ENCODE peak calls at places on chromosome 22, in seven cellular contexts. T, I, X, U, F, S and E are unnamed samples.

GRCh38 chr22:37163618-37164534 is 14.2 kb upstream of the IL2RB start:
- DNase-seq in F (no peak), S (no peak), U (no peak), I (no peak), X (no peak), T (no peak), E (no peak)

GRCh38 chr22:47250995-47251765 is 488.7 kb downstream of the TBC1D22A start:
- DNase-seq in T (no peak), I (no peak), X (no peak), U (no peak), S (no peak), F (no peak), E (no peak)

GRCh38 chr22:50150161-50151129 is 20.1 kb upstream of the PANX2 start:
- DNase-seq in F (no peak), T (no peak), X (no peak), U (no peak), S (no peak), I (peak), E (no peak)

GRCh38 chr22:46081831-46082210 is 68.5 kb upstream of the PPARA start:
- DNase-seq in I (no peak), X (no peak), T (no peak), S (no peak), U (no peak), F (no peak), E (no peak)

GRCh38 chr22:37109242-37109917 is at the start of gene TMPRSS6:
- DNase-seq in I (no peak), T (no peak), F (no peak), U (no peak), X (no peak), S (no peak), E (no peak)

GRCh38 chr22:46598737-46599424 is 21.3 kb upstream of the GRAMD4 start:
- DNase-seq in F (no peak), I (peak), X (no peak), U (peak), T (no peak), S (no peak), E (peak)

GRCh38 chr22:30224161-30224857 is 22.2 kb downstream of the LIF start:
- DNase-seq in F (no peak), X (peak), S (no peak), U (peak), I (no peak), T (no peak), E (no peak)

GRCh38 chr22:25627271-25627848 is 62.9 kb downstream of the GRK3 start:
- DNase-seq in U (peak), S (no peak), I (peak), T (no peak), X (peak), F (no peak), E (no peak)

GRCh38 chr22:46009730-46010129 is 32.8 kb upstream of the WNT7B start:
- DNase-seq in I (no peak), T (no peak), F (no peak), U (no peak), X (no peak), S (no peak), E (no peak)

GRCh38 chr22:24429411-24430365 is 2.3 kb downstream of the ADORA2A start:
- DNase-seq in X (peak), F (peak), I (peak), U (no peak), T (no peak), S (no peak), E (no peak)

GRCh38 chr22:49929553-49929979 is 11.1 kb downstream of the CRELD2 start:
- DNase-seq in T (peak), U (no peak), S (no peak), X (no peak), I (no peak), F (peak), E (peak)

GRCh38 chr22:31085493-31085824 is 4.3 kb downstream of the SMTN start:
- DNase-seq in T (no peak), U (no peak), F (no peak), I (no peak), S (no peak), X (peak), E (no peak)

GRCh38 chr22:27919943-27920755 is 1.1 kb upstream of the PITPNB start:
- DNase-seq in X (peak), I (peak), S (no peak), F (peak), U (peak), T (peak), E (peak)

GRCh38 chr22:47419239-47419638 is 656.8 kb downstream of the TBC1D22A start:
- DNase-seq in F (no peak), X (no peak), T (no peak), S (no peak), I (no peak), U (no peak), E (no peak)

GRCh38 chr22:37762389-37762836 is 45.3 kb upstream of the GCAT start:
- DNase-seq in X (no peak), S (no peak), T (no peak), F (no peak), I (no peak), U (no peak), E (peak)

GRCh38 chr22:27629908-27630733 is 171.4 kb downstream of the MN1 start:
- DNase-seq in X (no peak), F (no peak), U (no peak), S (no peak), T (no peak), I (no peak), E (no peak)

GRCh38 chr22:35883028-35883620 is 145.5 kb downstream of the RBFOX2 start:
- DNase-seq in U (peak), T (no peak), F (no peak), S (no peak), X (peak), I (peak), E (peak)

GRCh38 chr22:29080061-29080975 is 7.5 kb downstream of the KREMEN1 start:
- DNase-seq in U (peak), T (no peak), F (no peak), S (no peak), I (no peak), X (no peak), E (peak)

GRCh38 chr22:28034145-28034759 is 115.2 kb upstream of the PITPNB start:
- DNase-seq in I (no peak), X (no peak), U (no peak), S (no peak), F (no peak), T (no peak), E (no peak)

GRCh38 chr22:27734066-27734465 is 67.5 kb downstream of the MN1 start:
- DNase-seq in S (no peak), U (no peak), X (no peak), T (no peak), F (no peak), I (no peak), E (no peak)

GRCh38 chr22:24416095-24416494 is 11.3 kb upstream of the ADORA2A start:
- DNase-seq in U (no peak), F (no peak), S (no peak), T (no peak), I (no peak), X (no peak), E (no peak)

GRCh38 chr22:46226577-46226976 is 23.5 kb downstream of the CDPF1 start:
- DNase-seq in S (no peak), F (no peak), X (no peak), T (no peak), I (no peak), U (no peak), E (no peak)

GRCh38 chr22:41429232-41429945 is 17.2 kb downstream of the TOB2 start:
- DNase-seq in I (no peak), X (no peak), F (no peak), U (no peak), S (no peak), T (no peak), E (no peak)

GRCh38 chr22:50276143-50276542 is 6.0 kb upstream of the MAPK11 start:
- DNase-seq in I (peak), U (no peak), F (peak), T (no peak), X (peak), S (no peak), E (no peak)

GRCh38 chr22:25919452-25919851 is 177.5 kb downstream of the MYO18B start:
- DNase-seq in I (no peak), S (no peak), X (no peak), U (no peak), F (no peak), T (no peak), E (no peak)

GRCh38 chr22:34068011-34068410 is 147.7 kb upstream of the LARGE1 start:
- DNase-seq in S (no peak), I (no peak), T (no peak), X (no peak), U (no peak), F (no peak), E (no peak)

DNA sequence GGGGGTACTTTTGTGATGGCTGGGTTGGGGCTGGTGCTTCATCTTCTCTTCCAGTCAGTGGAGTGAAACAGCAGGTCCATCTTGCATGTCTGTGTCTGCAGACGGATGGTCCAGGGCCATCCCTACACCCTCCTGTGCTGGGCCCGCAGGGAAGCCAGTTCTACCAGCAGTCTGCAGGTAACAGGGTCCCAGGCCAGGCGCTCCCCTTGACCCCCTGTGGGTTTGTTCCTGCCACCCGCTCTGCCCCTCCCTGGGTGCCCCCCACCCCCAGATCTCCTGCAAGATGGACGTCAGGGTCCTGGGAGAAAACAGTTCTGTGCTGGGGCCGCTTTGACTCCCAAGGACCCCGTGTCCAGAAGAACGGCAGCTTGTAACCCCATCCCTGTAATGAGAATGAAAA is 929.7 kb downstream of the BRD1 start:
- DNase-seq in T (no peak), S (no peak), F (peak), X (no peak), U (no peak), I (no peak), E (no peak)
- H2BK5ac ChIP-seq in T (no peak), S (no peak), F (no peak), X (no peak), U (no peak), I (no peak), E (no peak)

GRCh38 chr22:39428597-39429071 is 28.2 kb upstream of the MGAT3 start:
- DNase-seq in F (peak), X (peak), U (no peak), T (peak), I (no peak), S (peak), E (no peak)
- H2AK5ac ChIP-seq in F (no peak), X (peak), U (peak), T (peak), I (peak), S (peak), E (peak)

GRCh38 chr22:44990810-44991209 is 19.0 kb downstream of the PHF21B start:
- DNase-seq in T (no peak), X (no peak), F (no peak), I (no peak), S (no peak), U (no peak), E (no peak)
- H3K23ac ChIP-seq in T (no peak), X (no peak), F (no peak), I (no peak), S (no peak), U (no peak), E (no peak)

DNA sequence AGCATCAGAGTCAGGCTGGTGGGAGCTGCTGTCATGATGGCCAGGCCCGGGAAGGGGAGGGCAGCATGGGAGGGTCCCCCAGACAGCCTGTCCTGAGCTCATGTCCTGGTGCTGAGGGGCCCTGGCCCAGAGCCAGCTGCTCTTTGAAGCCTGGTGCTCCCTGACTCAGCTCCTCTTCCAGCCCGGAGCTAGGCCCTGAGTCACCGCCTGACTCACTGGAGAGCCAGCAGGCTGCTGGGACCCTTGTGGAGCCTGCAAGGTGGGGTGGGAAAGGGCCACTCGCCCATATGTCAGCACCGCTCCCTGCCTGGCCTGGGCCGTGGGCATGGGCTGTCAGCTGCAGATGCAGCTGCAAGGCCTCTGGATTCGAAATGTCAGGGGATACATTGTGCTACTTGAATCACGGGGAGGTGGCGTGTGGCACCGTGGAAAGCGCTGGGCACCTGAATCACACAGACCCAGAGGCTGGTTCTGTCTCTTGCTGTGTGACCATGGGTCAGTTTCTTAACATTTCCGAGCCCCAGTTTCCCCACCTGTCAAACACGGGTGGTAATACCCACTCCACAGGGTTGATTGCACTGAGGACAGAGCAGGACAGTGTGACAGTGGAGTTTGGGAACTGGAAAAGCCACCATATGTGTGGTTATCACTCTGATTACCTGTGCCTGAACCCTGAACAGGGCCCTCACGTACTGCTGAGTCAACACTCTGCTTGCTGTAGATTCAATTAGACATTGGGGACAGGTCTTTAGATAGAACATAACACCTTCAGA is 4.4 kb downstream of the CACNA1I start:
- DNase-seq in U (peak), X (peak), F (no peak), S (no peak), I (peak), T (no peak), E (peak)
- H2BK5ac ChIP-seq in U (no peak), X (no peak), F (no peak), S (no peak), I (no peak), T (no peak), E (no peak)

DNA sequence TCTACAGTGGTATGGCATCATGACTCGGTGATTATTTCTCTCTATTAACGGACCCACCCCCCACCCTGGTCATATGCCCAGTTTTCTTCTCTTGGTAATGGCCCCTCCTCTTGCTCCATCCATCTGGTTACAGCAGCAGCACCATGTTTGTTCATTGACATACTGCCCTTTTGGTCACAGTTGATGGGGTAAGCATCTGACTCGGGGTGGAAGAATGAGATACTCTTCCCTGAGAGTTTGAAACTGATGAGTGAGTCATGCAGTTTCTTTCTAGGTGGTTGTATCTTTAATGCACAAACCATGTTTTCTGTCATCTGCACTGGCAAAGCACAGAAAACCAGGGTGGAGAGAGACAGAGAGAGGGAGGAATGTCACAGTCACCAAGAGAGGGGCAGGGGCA is 126.0 kb downstream of the SYN3 start:
- DNase-seq in X (peak), S (no peak), T (no peak), I (peak), U (peak), F (no peak), E (no peak)
- H2AK5ac ChIP-seq in X (no peak), S (no peak), T (no peak), I (no peak), U (no peak), F (no peak), E (no peak)

DNA sequence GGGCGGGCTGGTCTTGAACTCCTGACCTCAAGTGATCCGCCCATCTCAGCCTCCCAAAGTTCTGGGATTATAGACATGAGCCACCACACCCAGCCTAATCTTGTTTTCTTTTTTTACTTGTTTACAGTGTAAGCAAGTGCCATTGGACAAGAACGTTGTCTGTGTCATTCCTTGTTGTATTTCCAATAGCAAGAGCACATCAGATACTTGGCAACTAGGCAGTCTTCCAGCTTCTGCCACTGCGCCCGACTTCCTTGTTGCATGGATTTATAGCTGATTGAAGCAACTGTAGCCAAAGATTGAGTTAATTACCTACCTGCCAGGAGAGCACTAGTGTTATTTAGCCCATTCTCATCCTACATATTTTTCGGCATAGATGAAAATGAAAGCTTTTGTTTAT is 3.1 kb upstream of the SGSM3 start:
- DNase-seq in X (no peak), F (no peak), S (no peak), U (no peak), I (no peak), T (no peak), E (no peak)
- H3K23ac ChIP-seq in X (no peak), F (no peak), S (no peak), U (no peak), I (no peak), T (no peak), E (no peak)

DNA sequence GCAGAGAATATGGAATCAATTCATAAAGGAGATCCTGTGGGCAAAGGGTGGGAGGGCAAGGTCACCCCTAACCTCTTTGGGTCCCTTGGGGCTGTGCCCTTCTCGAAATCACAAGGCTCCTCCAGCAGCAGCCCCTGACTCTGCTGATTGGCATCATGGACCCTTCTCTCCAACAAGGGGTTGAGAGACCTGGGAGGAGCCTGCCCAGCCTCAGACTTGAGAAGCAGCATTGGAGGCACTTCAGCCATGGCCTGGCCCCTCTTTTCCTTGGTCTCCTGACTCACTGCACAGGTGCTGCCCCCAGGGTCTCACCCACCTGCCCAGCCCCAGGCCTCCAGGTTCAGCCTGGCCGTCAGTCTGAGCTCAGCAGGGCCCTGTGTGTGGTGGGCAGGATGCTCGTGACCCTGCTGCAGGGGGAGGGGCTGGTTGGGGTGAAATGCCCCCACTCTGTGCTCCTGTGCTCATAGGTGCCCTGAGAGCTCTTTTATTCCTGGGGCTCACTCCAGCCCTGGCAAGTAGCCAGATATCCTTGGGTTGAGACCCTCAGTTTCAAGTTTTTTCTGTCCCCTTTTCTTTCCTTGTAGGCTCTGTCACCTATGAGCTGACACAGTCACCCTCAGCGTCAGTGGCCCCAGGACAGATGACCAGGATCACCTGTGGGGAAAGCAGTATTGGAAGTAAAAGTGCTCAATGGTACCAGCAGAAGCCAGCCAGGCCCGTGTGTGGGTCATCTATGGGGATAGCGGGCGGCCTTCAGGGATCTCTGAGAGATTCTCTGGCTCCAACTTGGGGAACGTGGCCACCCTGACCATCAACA is 110.8 kb downstream of the GGTLC2 start:
- DNase-seq in S (no peak), F (no peak), X (no peak), T (no peak), U (no peak), I (no peak), E (no peak)
- H2BK5ac ChIP-seq in S (no peak), F (no peak), X (no peak), T (no peak), U (no peak), I (no peak), E (no peak)